ENCODE peak calls at places on chromosomes 4 and X, in nine cellular contexts. E is right lobe of liver; J is Peyer's patch; K is KG1; W is D341Med; F is MCF 10A; T is stimulated activated CD4-positive, alpha-beta T cell treated with anti-CD3 and anti-CD28 coated beads, Interleukin-2, amount 100 ng/mL, for 48 hours; Y is activated naive CD4-positive, alpha-beta T cell; O is amygdala. D is an unnamed sample.

GRCh38 chr4:96166806-96167205 is 326.9 kb downstream of the PDHA2 start:
- DNase-seq in E (no peak), J (no peak), K (no peak), W (no peak), F (peak), T (no peak), Y (no peak), O (no peak), D (no peak)

GRCh38 chrX:31609130-31609529 is 537.3 kb upstream of the FTHL17 start:
- DNase-seq in E (no peak), J (no peak), K (no peak), W (no peak), F (peak), T (no peak), Y (no peak), O (no peak), D (no peak)

GRCh38 chr4:3287271-3287971 is 5.4 kb upstream of the RGS12 start:
- DNase-seq in E (no peak), J (no peak), K (no peak), W (no peak), F (no peak), T (no peak), Y (no peak), O (no peak), D (no peak)

GRCh38 chr4:70705856-70706461 is 15.8 kb upstream of the RUFY3 start:
- DNase-seq in E (no peak), J (no peak), K (no peak), W (no peak), F (peak), T (no peak), Y (no peak), O (no peak), D (no peak)

GRCh38 chrX:12974217-12974796 is 603 bp upstream of the TMSB4X start:
- DNase-seq in E (peak), J (peak), K (peak), W (peak), F (peak), T (no peak), Y (peak), O (no peak), D (no peak)

GRCh38 chr4:88382621-88383020 is 4.0 kb downstream of the HERC6 start:
- DNase-seq in E (no peak), J (no peak), K (no peak), W (no peak), F (no peak), T (peak), Y (peak), O (no peak), D (no peak)

GRCh38 chr4:88522702-88523324 is 763 bp downstream of the PYURF start:
- DNase-seq in E (no peak), J (peak), K (no peak), W (peak), F (peak), T (peak), Y (peak), O (peak), D (no peak)

GRCh38 chr4:140266958-140267568 is 106.4 kb upstream of the SCOC start:
- DNase-seq in E (no peak), J (no peak), K (no peak), W (no peak), F (no peak), T (peak), Y (no peak), O (no peak), D (no peak)

GRCh38 chr4:61079976-61080375 is 120.2 kb upstream of the ADGRL3 start:
- DNase-seq in E (no peak), J (no peak), K (no peak), W (no peak), F (peak), T (no peak), Y (no peak), O (no peak), D (no peak)

GRCh38 chr4:21848001-21848400 is 100.6 kb downstream of the KCNIP4 start:
- DNase-seq in E (no peak), J (no peak), K (no peak), W (peak), F (no peak), T (no peak), Y (no peak), O (no peak), D (peak)

GRCh38 chr4:176063718-176064117 is 1.9 kb upstream of the WDR17 start:
- DNase-seq in E (no peak), J (no peak), K (no peak), W (no peak), F (no peak), T (no peak), Y (no peak), O (no peak), D (no peak)

GRCh38 chrX:148542481-148543255 is 42.3 kb downstream of the AFF2 start:
- DNase-seq in E (no peak), J (peak), K (no peak), W (no peak), F (no peak), T (no peak), Y (no peak), O (no peak), D (no peak)

GRCh38 chrX:154040307-154040756 is 20.6 kb upstream of the IRAK1 start:
- DNase-seq in E (no peak), J (no peak), K (no peak), W (no peak), F (peak), T (no peak), Y (no peak), O (no peak), D (no peak)

GRCh38 chrX:151711787-151712186 is 4.0 kb upstream of the FATE1 start:
- DNase-seq in E (no peak), J (no peak), K (no peak), W (no peak), F (no peak), T (no peak), Y (no peak), O (no peak), D (no peak)

GRCh38 chrX:54494970-54495813 is 842 bp downstream of the FGD1 start:
- DNase-seq in E (peak), J (no peak), K (no peak), W (peak), F (peak), T (no peak), Y (no peak), O (no peak), D (no peak)

GRCh38 chrX:138756234-138756633 is 44.7 kb upstream of the FGF13 start:
- DNase-seq in E (no peak), J (no peak), K (no peak), W (no peak), F (peak), T (no peak), Y (no peak), O (no peak), D (no peak)

GRCh38 chr4:786861-787300 is 39.0 kb downstream of the CPLX1 start:
- DNase-seq in E (peak), J (no peak), K (no peak), W (peak), F (no peak), T (no peak), Y (no peak), O (no peak), D (no peak)

GRCh38 chr4:68373513-68373912 is 23.6 kb upstream of the YTHDC1 start:
- DNase-seq in E (peak), J (peak), K (no peak), W (no peak), F (peak), T (peak), Y (peak), O (peak), D (no peak)

GRCh38 chrX:152619897-152620296 is 17.8 kb upstream of the GABRQ start:
- DNase-seq in E (no peak), J (no peak), K (no peak), W (no peak), F (peak), T (no peak), Y (no peak), O (no peak), D (no peak)

GRCh38 chr4:110106946-110107325 is 91.5 kb downstream of the ELOVL6 start:
- DNase-seq in E (no peak), J (no peak), K (no peak), W (no peak), F (peak), T (no peak), Y (no peak), O (no peak), D (no peak)

D was measured in NCI-H524 treated with DMSO at 0.1 percent for 48 hours.